ENCODE peak calls at places on chromosomes 4 and X, in five cellular contexts. E, I, N, W and O are unnamed samples.

GRCh38 chr4:25915359-25915716 is 1.3 kb downstream of the SMIM20 start:
- DNase-seq in E (peak), I (peak), W (no peak), N (no peak), O (no peak)

GRCh38 chr4:82362565-82362964 is 11.2 kb downstream of the HNRNPD start:
- DNase-seq in N (no peak), I (no peak), W (no peak), E (no peak), O (no peak)

GRCh38 chr4:146255874-146256273 is 41.5 kb downstream of the REELD1 start:
- DNase-seq in W (no peak), N (no peak), E (no peak), I (peak), O (no peak)

GRCh38 chr4:148021706-148022105 is 289.8 kb downstream of the ARHGAP10 start:
- DNase-seq in N (no peak), I (no peak), W (no peak), E (no peak), O (no peak)

GRCh38 chrX:88424541-88424940 is 322.5 kb upstream of the CPXCR1 start:
- DNase-seq in N (no peak), E (no peak), W (no peak), I (no peak), O (no peak)

GRCh38 chr4:8412288-8412687 is 28.2 kb downstream of the ACOX3 start:
- DNase-seq in W (no peak), I (no peak), N (no peak), E (no peak), O (no peak)

GRCh38 chr4:122845760-122846159 is 19.1 kb downstream of the FGF2 start:
- DNase-seq in I (no peak), W (no peak), N (no peak), E (no peak), O (no peak)

GRCh38 chr4:76585897-76586360 is 150.9 kb downstream of the SHROOM3 start:
- DNase-seq in W (peak), N (no peak), E (peak), I (peak), O (peak)

GRCh38 chr4:133320576-133321170 is 171.6 kb downstream of the PCDH10 start:
- DNase-seq in N (no peak), E (no peak), W (no peak), I (peak), O (no peak)

GRCh38 chrX:1455948-1456280 is 3.2 kb upstream of the ASMTL start:
- DNase-seq in I (no peak), N (peak), W (no peak), E (no peak), O (no peak)

GRCh38 chr4:61445374-61446063 is 245.4 kb downstream of the ADGRL3 start:
- DNase-seq in W (no peak), N (no peak), I (no peak), E (no peak), O (no peak)

GRCh38 chr4:165393704-165394103 is 14.9 kb downstream of the CPE start:
- DNase-seq in E (no peak), W (no peak), I (no peak), N (no peak), O (no peak)
- H3K27ac ChIP-seq in E (no peak), W (no peak), I (peak), N (no peak), O (no peak)

GRCh38 chr4:1245481-1246051 is 3.4 kb downstream of the CTBP1 start:
- DNase-seq in W (peak), N (peak), I (no peak), E (no peak), O (peak)

GRCh38 chr4:1244978-1245471 is 3.9 kb downstream of the CTBP1 start:
- DNase-seq in I (no peak), N (peak), E (no peak), W (peak), O (no peak)

GRCh38 chr4:1243451-1244080 is 5.4 kb downstream of the CTBP1 start:
- DNase-seq in W (peak), N (peak), I (no peak), E (no peak), O (no peak)

GRCh38 chr4:1242506-1243450 is 6.2 kb downstream of the CTBP1 start:
- DNase-seq in W (no peak), N (peak), E (no peak), I (no peak), O (no peak)

DNA sequence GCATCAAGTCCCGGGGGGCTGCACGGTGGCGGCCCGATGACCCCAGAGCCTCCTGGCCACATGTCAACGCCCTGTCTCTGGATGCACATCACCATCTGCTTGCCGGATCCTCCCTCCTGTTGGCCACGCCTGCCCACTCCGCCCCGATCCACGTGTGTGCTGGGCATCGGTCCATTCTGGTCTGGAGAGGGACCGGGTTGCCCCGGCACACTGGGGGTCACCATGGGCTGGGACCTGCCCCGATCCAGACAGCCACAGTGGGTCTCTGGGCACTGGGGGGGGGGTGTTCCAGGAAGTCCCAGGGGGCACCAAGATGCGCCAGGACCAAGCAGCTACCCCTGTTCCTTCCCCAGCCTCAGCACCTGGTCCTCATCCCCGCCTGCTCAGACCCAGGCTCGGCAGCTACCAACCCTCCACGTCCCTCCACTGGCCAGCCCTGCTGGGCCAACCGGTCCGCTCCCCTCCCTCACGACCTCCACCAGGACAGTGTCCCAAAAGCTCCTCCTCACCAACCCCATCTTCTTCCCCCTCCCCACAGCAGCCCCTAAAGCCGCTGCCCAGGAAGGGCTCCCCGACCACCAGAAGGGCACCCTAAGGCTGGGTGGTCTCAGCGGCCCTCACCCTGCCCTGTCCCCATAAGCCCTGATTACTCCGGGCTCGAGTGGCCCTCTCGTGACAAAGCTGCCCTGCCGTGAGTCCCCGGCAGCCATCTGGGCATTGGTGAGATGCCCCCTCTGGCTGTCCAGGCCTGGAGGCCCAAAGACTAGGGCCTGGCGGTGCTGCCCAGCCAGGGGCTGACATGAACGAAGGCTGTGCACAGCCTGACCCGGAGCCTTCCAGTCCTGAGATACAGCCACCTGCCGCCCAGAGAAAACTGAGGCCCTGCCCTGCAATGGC is 4.6 kb downstream of the CTBP1 start:
- DNase-seq in N (peak), E (no peak), W (peak), I (no peak), O (no peak)
- H3K27ac ChIP-seq in N (peak), E (peak), W (no peak), I (no peak), O (no peak)

GRCh38 chr4:67103001-67103737 is 442.1 kb downstream of the CENPC start:
- DNase-seq in E (no peak), I (no peak), W (no peak), N (no peak), O (no peak)
- H3K27ac ChIP-seq in E (no peak), I (no peak), W (no peak), N (no peak), O (no peak)

GRCh38 chr4:128819082-128819742 is 9.7 kb downstream of the JADE1 start:
- DNase-seq in I (no peak), W (no peak), E (no peak), N (no peak), O (no peak)
- H3K27ac ChIP-seq in I (no peak), W (no peak), E (no peak), N (no peak), O (no peak)